ENCODE peak calls at places on chromosomes 7 and 10, in nine cellular contexts. One of them, this sample, is unnamed.

GRCh38 chr10:86253171-86254072 is 113.2 kb downstream of the GRID1 start:
- DNase-seq in mucosa of descending colon: no peak
- DNase-seq in anterior cingulate cortex: no peak
- DNase-seq in EL: no peak
- DNase-seq in WTC11: no peak
- DNase-seq in NCI-H748 treated with DMSO at 0.1 percent for 48 hours: no peak
- DNase-seq in psoas muscle: no peak
- DNase-seq in NCI-H2081: no peak
- DNase-seq in fibroblast of mammary gland: no peak
- DNase-seq in this sample: no peak

GRCh38 chr10:71618598-71618997 is 101.0 kb downstream of the C10orf105 start:
- DNase-seq in NCI-H2081: no peak
- DNase-seq in mucosa of descending colon: no peak
- DNase-seq in fibroblast of mammary gland: no peak
- DNase-seq in NCI-H748 treated with DMSO at 0.1 percent for 48 hours: no peak
- DNase-seq in psoas muscle: no peak
- DNase-seq in anterior cingulate cortex: no peak
- DNase-seq in EL: no peak
- DNase-seq in WTC11: no peak
- DNase-seq in this sample: no peak

GRCh38 chr10:77849039-77849664 is 77.4 kb downstream of the DLG5 start:
- DNase-seq in fibroblast of mammary gland: no peak
- DNase-seq in psoas muscle: no peak
- DNase-seq in WTC11: peak; percentile 32
- DNase-seq in NCI-H2081: no peak
- DNase-seq in anterior cingulate cortex: no peak
- DNase-seq in EL: no peak
- DNase-seq in NCI-H748 treated with DMSO at 0.1 percent for 48 hours: no peak
- DNase-seq in mucosa of descending colon: peak; percentile 40
- DNase-seq in this sample: no peak

GRCh38 chr7:152145853-152146466 is 120.5 kb downstream of the GALNT11 start:
- DNase-seq in EL: peak; percentile 54
- DNase-seq in fibroblast of mammary gland: peak; percentile 74
- DNase-seq in WTC11: no peak
- DNase-seq in anterior cingulate cortex: no peak
- DNase-seq in mucosa of descending colon: peak; percentile 53
- DNase-seq in NCI-H2081: peak; percentile 34
- DNase-seq in psoas muscle: no peak
- DNase-seq in NCI-H748 treated with DMSO at 0.1 percent for 48 hours: peak; percentile 2
- DNase-seq in this sample: no peak

GRCh38 chr7:39510738-39511372 is 55.3 kb upstream of the YAE1 start:
- DNase-seq in NCI-H2081: no peak
- DNase-seq in anterior cingulate cortex: no peak
- DNase-seq in EL: peak; percentile 64
- DNase-seq in WTC11: no peak
- DNase-seq in fibroblast of mammary gland: peak; percentile 29
- DNase-seq in mucosa of descending colon: no peak
- DNase-seq in NCI-H748 treated with DMSO at 0.1 percent for 48 hours: no peak
- DNase-seq in psoas muscle: no peak
- DNase-seq in this sample: no peak

GRCh38 chr7:149071641-149072437 is 18.7 kb downstream of the ZNF786 start:
- DNase-seq in NCI-H748 treated with DMSO at 0.1 percent for 48 hours: no peak
- DNase-seq in NCI-H2081: no peak
- DNase-seq in anterior cingulate cortex: no peak
- DNase-seq in psoas muscle: peak; percentile 69
- DNase-seq in fibroblast of mammary gland: peak; percentile 9
- DNase-seq in WTC11: peak; percentile 88
- DNase-seq in mucosa of descending colon: no peak
- DNase-seq in EL: no peak
- DNase-seq in this sample: peak; percentile 61

GRCh38 chr10:116722736-116723427 is 19.5 kb downstream of the HSPA12A start:
- DNase-seq in psoas muscle: no peak
- DNase-seq in fibroblast of mammary gland: no peak
- DNase-seq in EL: no peak
- DNase-seq in WTC11: no peak
- DNase-seq in NCI-H748 treated with DMSO at 0.1 percent for 48 hours: no peak
- DNase-seq in anterior cingulate cortex: no peak
- DNase-seq in NCI-H2081: no peak
- DNase-seq in mucosa of descending colon: no peak
- DNase-seq in this sample: no peak

GRCh38 chr10:11612004-11613001 is 853 bp upstream of the USP6NL start:
- DNase-seq in psoas muscle: no peak
- DNase-seq in fibroblast of mammary gland: no peak
- DNase-seq in NCI-H748 treated with DMSO at 0.1 percent for 48 hours: no peak
- DNase-seq in NCI-H2081: no peak
- DNase-seq in EL: no peak
- DNase-seq in WTC11: no peak
- DNase-seq in mucosa of descending colon: no peak
- DNase-seq in anterior cingulate cortex: no peak
- DNase-seq in this sample: no peak

GRCh38 chr7:80895056-80895455 is 23.8 kb downstream of the SEMA3C start:
- DNase-seq in psoas muscle: no peak
- DNase-seq in NCI-H2081: no peak
- DNase-seq in NCI-H748 treated with DMSO at 0.1 percent for 48 hours: no peak
- DNase-seq in EL: peak; percentile 47
- DNase-seq in anterior cingulate cortex: no peak
- DNase-seq in fibroblast of mammary gland: no peak
- DNase-seq in mucosa of descending colon: no peak
- DNase-seq in WTC11: no peak
- DNase-seq in this sample: no peak

GRCh38 chr10:45076847-45077246 is 76.1 kb downstream of the ZNF22 start:
- DNase-seq in mucosa of descending colon: no peak
- DNase-seq in psoas muscle: no peak
- DNase-seq in fibroblast of mammary gland: no peak
- DNase-seq in EL: no peak
- DNase-seq in WTC11: no peak
- DNase-seq in NCI-H748 treated with DMSO at 0.1 percent for 48 hours: no peak
- DNase-seq in NCI-H2081: no peak
- DNase-seq in anterior cingulate cortex: no peak
- DNase-seq in this sample: no peak

GRCh38 chr10:112963835-112964234 is 13.8 kb downstream of the TCF7L2 start:
- DNase-seq in WTC11: no peak
- DNase-seq in NCI-H748 treated with DMSO at 0.1 percent for 48 hours: no peak
- DNase-seq in NCI-H2081: no peak
- DNase-seq in mucosa of descending colon: no peak
- DNase-seq in psoas muscle: no peak
- DNase-seq in EL: peak; percentile 80
- DNase-seq in anterior cingulate cortex: no peak
- DNase-seq in fibroblast of mammary gland: peak; percentile 35
- DNase-seq in this sample: no peak

GRCh38 chr7:94431620-94432295 is 37.1 kb downstream of the COL1A2 start:
- DNase-seq in NCI-H2081: no peak
- DNase-seq in EL: peak; percentile 26
- DNase-seq in fibroblast of mammary gland: peak; percentile 70
- DNase-seq in WTC11: no peak
- DNase-seq in mucosa of descending colon: no peak
- DNase-seq in anterior cingulate cortex: no peak
- DNase-seq in NCI-H748 treated with DMSO at 0.1 percent for 48 hours: no peak
- DNase-seq in psoas muscle: no peak
- DNase-seq in this sample: no peak

GRCh38 chr7:94394399-94395140 is at the start of gene COL1A2:
- DNase-seq in WTC11: peak; percentile 68
- DNase-seq in fibroblast of mammary gland: peak; percentile 98
- DNase-seq in mucosa of descending colon: peak; percentile 46
- DNase-seq in NCI-H748 treated with DMSO at 0.1 percent for 48 hours: no peak
- DNase-seq in EL: peak; percentile 97
- DNase-seq in anterior cingulate cortex: no peak
- DNase-seq in psoas muscle: peak; percentile 88
- DNase-seq in NCI-H2081: no peak
- DNase-seq in this sample: peak; percentile 85

GRCh38 chr10:119817991-119818888 is 54.4 kb downstream of the MCMBP start:
- DNase-seq in NCI-H2081: no peak
- DNase-seq in psoas muscle: peak; percentile 74
- DNase-seq in mucosa of descending colon: peak; percentile 18
- DNase-seq in NCI-H748 treated with DMSO at 0.1 percent for 48 hours: no peak
- DNase-seq in anterior cingulate cortex: peak; percentile 53
- DNase-seq in WTC11: peak; percentile 97
- DNase-seq in EL: peak; percentile 6
- DNase-seq in fibroblast of mammary gland: peak; percentile 62
- DNase-seq in this sample: peak; percentile 76

GRCh38 chr7:138865843-138866242 is 67.8 kb upstream of the ATP6V0A4 start:
- DNase-seq in mucosa of descending colon: no peak
- DNase-seq in NCI-H2081: no peak
- DNase-seq in WTC11: peak; percentile 24
- DNase-seq in NCI-H748 treated with DMSO at 0.1 percent for 48 hours: no peak
- DNase-seq in EL: no peak
- DNase-seq in anterior cingulate cortex: no peak
- DNase-seq in fibroblast of mammary gland: no peak
- DNase-seq in psoas muscle: no peak
- DNase-seq in this sample: no peak

GRCh38 chr7:1164436-1164835 is 4.4 kb upstream of the ZFAND2A start:
- DNase-seq in EL: no peak
- DNase-seq in NCI-H748 treated with DMSO at 0.1 percent for 48 hours: no peak
- DNase-seq in WTC11: no peak
- DNase-seq in anterior cingulate cortex: no peak
- DNase-seq in fibroblast of mammary gland: no peak
- DNase-seq in mucosa of descending colon: no peak
- DNase-seq in psoas muscle: no peak
- DNase-seq in NCI-H2081: no peak
- DNase-seq in this sample: no peak

GRCh38 chr7:41448104-41448503 is 254.8 kb downstream of the INHBA start:
- DNase-seq in mucosa of descending colon: no peak
- DNase-seq in anterior cingulate cortex: no peak
- DNase-seq in NCI-H2081: no peak
- DNase-seq in fibroblast of mammary gland: peak; percentile 68
- DNase-seq in EL: no peak
- DNase-seq in psoas muscle: no peak
- DNase-seq in WTC11: no peak
- DNase-seq in NCI-H748 treated with DMSO at 0.1 percent for 48 hours: no peak
- DNase-seq in this sample: no peak

GRCh38 chr10:63217120-63217605 is 84.0 kb downstream of the NRBF2 start:
- DNase-seq in WTC11: no peak
- DNase-seq in psoas muscle: no peak
- DNase-seq in NCI-H748 treated with DMSO at 0.1 percent for 48 hours: peak; percentile 28
- DNase-seq in mucosa of descending colon: peak; percentile 46
- DNase-seq in fibroblast of mammary gland: peak; percentile 75
- DNase-seq in EL: peak; percentile 59
- DNase-seq in NCI-H2081: peak; percentile 2
- DNase-seq in anterior cingulate cortex: no peak
- DNase-seq in this sample: no peak

GRCh38 chr10:5442056-5442989 is 30.0 kb downstream of the NET1 start:
- DNase-seq in mucosa of descending colon: peak; percentile 85
- DNase-seq in anterior cingulate cortex: no peak
- DNase-seq in EL: peak; percentile 51
- DNase-seq in fibroblast of mammary gland: peak; percentile 68
- DNase-seq in NCI-H2081: no peak
- DNase-seq in psoas muscle: no peak
- DNase-seq in WTC11: no peak
- DNase-seq in NCI-H748 treated with DMSO at 0.1 percent for 48 hours: peak; percentile 42
- DNase-seq in this sample: no peak

GRCh38 chr10:29585488-29585976 is 49.2 kb downstream of the SVIL start:
- DNase-seq in WTC11: peak; percentile 72
- DNase-seq in NCI-H748 treated with DMSO at 0.1 percent for 48 hours: peak; percentile 8
- DNase-seq in EL: no peak
- DNase-seq in NCI-H2081: no peak
- DNase-seq in mucosa of descending colon: no peak
- DNase-seq in psoas muscle: peak; percentile 79
- DNase-seq in fibroblast of mammary gland: no peak
- DNase-seq in anterior cingulate cortex: no peak
- DNase-seq in this sample: peak; percentile 57

This sample was measured in Right ventricle myocardium superior.